ENCODE peak calls at places on chromosomes 2 and 18, in nine cellular contexts. H, U, W, T, L, O, F, A and Y are unnamed samples.

GRCh38 chr2:20520128-20520527 is 73.3 kb downstream of the RHOB start:
- DNase-seq in H (no peak), U (no peak), W (no peak), T (no peak), L (no peak), O (no peak), F (no peak), A (no peak), Y (no peak)

GRCh38 chr2:74002515-74003391 is 18.0 kb downstream of the TET3 start:
- DNase-seq in H (peak), U (peak), W (peak), T (peak), L (peak), O (peak), F (peak), A (peak), Y (peak)

GRCh38 chr2:46780801-46781445 is 134.7 kb downstream of the MCFD2 start:
- DNase-seq in H (no peak), U (peak), W (no peak), T (peak), L (no peak), O (peak), F (no peak), A (peak), Y (peak)

GRCh38 chr2:191061381-191061982 is 47.5 kb upstream of the STAT1 start:
- DNase-seq in H (no peak), U (no peak), W (no peak), T (no peak), L (peak), O (no peak), F (no peak), A (no peak), Y (no peak)

GRCh38 chr2:48532824-48533223 is 2.9 kb downstream of the STON1 start:
- DNase-seq in H (no peak), U (no peak), W (no peak), T (no peak), L (no peak), O (no peak), F (no peak), A (no peak), Y (no peak)

GRCh38 chr2:242031481-242032019 is 162.0 kb downstream of the RTP5 start:
- DNase-seq in H (peak), U (no peak), W (peak), T (no peak), L (peak), O (peak), F (peak), A (peak), Y (no peak)

GRCh38 chr2:170648037-170648436 is 67.1 kb upstream of the SP5 start:
- DNase-seq in H (no peak), U (no peak), W (no peak), T (no peak), L (no peak), O (no peak), F (no peak), A (no peak), Y (no peak)

GRCh38 chr2:147204102-147204501 is 640.7 kb upstream of the ACVR2A start:
- DNase-seq in H (no peak), U (no peak), W (no peak), T (no peak), L (no peak), O (peak), F (peak), A (peak), Y (no peak)

GRCh38 chr18:33603434-33603833 is 25.4 kb downstream of the ASXL3 start:
- DNase-seq in H (no peak), U (no peak), W (no peak), T (no peak), L (no peak), O (no peak), F (no peak), A (no peak), Y (no peak)

GRCh38 chr2:108637304-108637669 is 82.0 kb upstream of the RANBP2 start:
- DNase-seq in H (no peak), U (peak), W (no peak), T (peak), L (no peak), O (peak), F (no peak), A (peak), Y (no peak)

GRCh38 chr2:129193961-129194360 is 785.5 kb upstream of the RAB6C start:
- DNase-seq in H (no peak), U (no peak), W (no peak), T (no peak), L (no peak), O (no peak), F (no peak), A (no peak), Y (no peak)

GRCh38 chr2:74415762-74416395 is 5.5 kb downstream of the C2orf81 start:
- DNase-seq in H (peak), U (no peak), W (no peak), T (no peak), L (no peak), O (no peak), F (no peak), A (no peak), Y (peak)

GRCh38 chr2:28004086-28004485 is 113.6 kb downstream of the BABAM2 start:
- DNase-seq in H (peak), U (peak), W (no peak), T (no peak), L (no peak), O (peak), F (peak), A (peak), Y (no peak)

GRCh38 chr18:8627107-8627472 is 17.9 kb downstream of the RAB12 start:
- DNase-seq in H (no peak), U (no peak), W (no peak), T (peak), L (no peak), O (no peak), F (no peak), A (no peak), Y (peak)

GRCh38 chr2:135819211-135819610 is 17.8 kb downstream of the LCT start:
- DNase-seq in H (peak), U (no peak), W (no peak), T (no peak), L (no peak), O (peak), F (peak), A (peak), Y (no peak)